ENCODE peak calls at places on chromosomes 11 and 22, in seven cellular contexts. X, D, Z, Y, L, U and H are unnamed samples.

GRCh38 chr11:130115218-130115617 is 44.4 kb upstream of the ST14 start:
- DNase-seq in X (peak; percentile 41), D (no peak), Z (no peak), Y (no peak), L (no peak), U (no peak), H (no peak)

GRCh38 chr11:59197990-59198389 is 14.7 kb downstream of the MPEG1 start:
- DNase-seq in X (peak; percentile 68), D (peak; percentile 85), Z (no peak), Y (no peak), L (peak; percentile 58), U (peak; percentile 84), H (peak; percentile 73)

GRCh38 chr11:2462986-2463765 is 18.4 kb downstream of the KCNQ1 start:
- DNase-seq in X (no peak), D (peak; percentile 86), Z (no peak), Y (no peak), L (no peak), U (peak; percentile 75), H (peak; percentile 67)

GRCh38 chr22:42439821-42440674 is 7.8 kb upstream of the NFAM1 start:
- DNase-seq in X (peak; percentile 49), D (no peak), Z (peak; percentile 75), Y (no peak), L (peak; percentile 38), U (peak; percentile 76), H (no peak)

GRCh38 chr22:45583504-45583903 is 80.8 kb downstream of the FBLN1 start:
- DNase-seq in X (no peak), D (no peak), Z (peak; percentile 75), Y (peak; percentile 30), L (no peak), U (no peak), H (no peak)

GRCh38 chr11:105915036-105915435 is 107.0 kb downstream of the MSANTD4 start:
- DNase-seq in X (no peak), D (no peak), Z (no peak), Y (no peak), L (no peak), U (no peak), H (no peak)

GRCh38 chr22:40243891-40244290 is 66.2 kb downstream of the TNRC6B start:
- DNase-seq in X (no peak), D (no peak), Z (no peak), Y (peak; percentile 39), L (no peak), U (no peak), H (no peak)

GRCh38 chr11:78889698-78890097 is 315.0 kb upstream of the NARS2 start:
- DNase-seq in X (no peak), D (no peak), Z (no peak), Y (no peak), L (no peak), U (no peak), H (no peak)

GRCh38 chr11:110186456-110186855 is 93.3 kb downstream of the ZC3H12C start:
- DNase-seq in X (no peak), D (no peak), Z (no peak), Y (no peak), L (no peak), U (no peak), H (peak; percentile 32)

GRCh38 chr11:72000591-72000867 is 1.8 kb downstream of the IL18BP start:
- DNase-seq in X (no peak), D (no peak), Z (no peak), Y (no peak), L (no peak), U (no peak), H (no peak)

GRCh38 chr22:49933236-49933921 is 14.9 kb downstream of the CRELD2 start:
- DNase-seq in X (no peak), D (no peak), Z (no peak), Y (no peak), L (peak; percentile 73), U (no peak), H (peak; percentile 88)

GRCh38 chr11:99739464-99740089 is 718.8 kb downstream of the CNTN5 start:
- DNase-seq in X (peak; percentile 40), D (no peak), Z (peak; percentile 10), Y (no peak), L (no peak), U (no peak), H (no peak)

GRCh38 chr11:55624531-55624930 is 10.4 kb upstream of the OR4P4 start:
- DNase-seq in X (no peak), D (no peak), Z (no peak), Y (no peak), L (no peak), U (no peak), H (no peak)
- H3K9me3 ChIP-seq in X (peaks cover 4% of the 10 kb centered on the region), D (no peaks in the 10 kb centered on the region), Z (peaks cover 6% of the 10 kb centered on the region), Y (no peaks in the 10 kb centered on the region), L (no peaks in the 10 kb centered on the region), U (peaks cover 46% of the 10 kb centered on the region), H (peaks cover 19% of the 10 kb centered on the region)

GRCh38 chr22:20968281-20968977 is 1.4 kb downstream of the AIFM3 start:
- DNase-seq in X (no peak), D (no peak), Z (peak; percentile 40), Y (no peak), L (no peak), U (no peak), H (no peak)
- H3K27ac ChIP-seq in X (no peak overlapping the region), D (no peak overlapping the region), Z (no peak overlapping the region), Y (no peak overlapping the region), L (no peak overlapping the region), U (no peak overlapping the region), H (no peak overlapping the region)

GRCh38 chr11:19953342-19953741 is 206.9 kb downstream of the DBX1 start:
- DNase-seq in X (peak; percentile 81), D (no peak), Z (no peak), Y (no peak), L (no peak), U (no peak), H (no peak)
- H3K4me1 ChIP-seq in X (peaks cover 15% of the 10 kb centered on the region), D (peaks cover 5% of the 10 kb centered on the region), Z (no peaks in the 10 kb centered on the region), Y (no peaks in the 10 kb centered on the region), L (no peaks in the 10 kb centered on the region), U (peaks cover 11% of the 10 kb centered on the region), H (no peaks in the 10 kb centered on the region)

GRCh38 chr22:48895831-48896765 is 931.6 kb downstream of the BRD1 start:
- DNase-seq in X (no peak), D (no peak), Z (no peak), Y (no peak), L (no peak), U (no peak), H (peak; percentile 23)

GRCh38 chr22:48894064-48894671 is 933.5 kb downstream of the BRD1 start:
- DNase-seq in X (no peak), D (no peak), Z (peak; percentile 4), Y (no peak), L (no peak), U (no peak), H (peak; percentile 40)

GRCh38 chr22:48894804-48895250 is 932.8 kb downstream of the BRD1 start:
- DNase-seq in X (no peak), D (no peak), Z (no peak), Y (no peak), L (no peak), U (no peak), H (peak; percentile 44)

GRCh38 chr22:48896766-48897637 is 930.7 kb downstream of the BRD1 start:
- DNase-seq in X (no peak), D (no peak), Z (no peak), Y (no peak), L (no peak), U (no peak), H (peak; percentile 47)

DNA sequence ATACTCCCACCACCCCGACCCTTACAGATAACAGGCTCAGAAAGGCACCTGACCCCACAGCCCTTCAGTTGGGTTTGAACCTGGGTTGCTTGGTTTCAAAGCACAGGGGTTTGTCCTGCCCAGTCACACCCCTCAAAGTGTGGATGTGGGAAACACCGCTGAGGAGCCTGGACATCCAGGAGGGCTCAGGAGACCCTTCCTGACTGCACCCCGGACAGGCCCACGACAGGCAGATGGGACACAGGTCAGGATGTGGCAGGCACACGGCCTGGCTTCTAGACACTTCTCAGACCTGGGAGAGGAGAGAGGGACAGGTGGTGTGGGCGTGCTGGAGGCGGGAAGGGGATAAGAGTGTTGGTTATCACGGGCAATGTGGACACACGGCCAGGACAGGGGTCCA is 932.3 kb downstream of the BRD1 start:
- DNase-seq in X (no peak), D (no peak), Z (no peak), Y (no peak), L (no peak), U (no peak), H (peak; percentile 7)
- H3K9me3 ChIP-seq in X (peaks cover 76% of the 10 kb centered on the region), D (no peaks in the 10 kb centered on the region), Z (no peaks in the 10 kb centered on the region), Y (no peaks in the 10 kb centered on the region), L (no peaks in the 10 kb centered on the region), U (no peaks in the 10 kb centered on the region), H (no peaks in the 10 kb centered on the region)

GRCh38 chr22:37807410-37808293 is at the start of gene GCAT:
- DNase-seq in X (peak; percentile 95), D (peak; percentile 96), Z (peak; percentile 95), Y (peak; percentile 70), L (peak; percentile 93), U (peak; percentile 96), H (peak; percentile 97)
- H3K27ac ChIP-seq in X (peak within 1 kb of the TSS; percentile 42), D (peak within 1 kb of the TSS; percentile 90), Z (no peak within 1 kb of the TSS), Y (peak within 1 kb of the TSS; percentile 44), L (peak within 1 kb of the TSS; percentile 85), U (peak within 1 kb of the TSS; percentile 67), H (peak within 1 kb of the TSS; percentile 89)

GRCh38 chr11:33699515-33700424 is 856 bp downstream of the C11orf91 start:
- DNase-seq in X (no peak), D (no peak), Z (no peak), Y (peak; percentile 4), L (no peak), U (no peak), H (no peak)

GRCh38 chr11:33700425-33701271 is at the start of gene C11orf91:
- DNase-seq in X (peak; percentile 94), D (peak; percentile 92), Z (peak; percentile 96), Y (peak; percentile 91), L (peak; percentile 96), U (peak; percentile 97), H (peak; percentile 95)

GRCh38 chr11:33696931-33697638 is 3.5 kb downstream of the C11orf91 start:
- DNase-seq in X (no peak), D (no peak), Z (no peak), Y (no peak), L (no peak), U (no peak), H (no peak)

GRCh38 chr11:33697997-33698396 is 2.6 kb downstream of the C11orf91 start:
- DNase-seq in X (no peak), D (no peak), Z (no peak), Y (no peak), L (no peak), U (no peak), H (no peak)

DNA sequence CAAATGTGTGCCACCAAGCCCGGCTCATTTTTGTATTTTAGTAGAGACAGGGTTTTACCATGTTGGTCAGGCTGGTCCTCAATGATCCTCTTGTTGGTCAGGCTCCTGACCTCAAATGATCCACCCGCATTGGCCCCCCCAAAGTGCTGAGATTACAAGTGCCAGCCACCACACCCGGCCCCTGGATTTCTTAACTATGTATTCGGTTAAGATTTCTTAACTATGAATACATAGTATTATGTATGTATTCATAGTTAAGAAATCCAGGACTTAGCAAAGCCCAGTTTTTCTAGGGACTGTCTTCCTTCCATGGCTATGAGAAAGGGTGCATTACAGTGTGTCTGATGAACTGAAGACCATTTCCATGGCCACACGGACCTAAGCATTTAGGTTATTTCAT is 1.7 kb downstream of the C11orf91 start:
- DNase-seq in X (no peak), D (no peak), Z (no peak), Y (no peak), L (no peak), U (no peak), H (no peak)
- H3K4me1 ChIP-seq in X (peaks cover 26% of the 10 kb centered on the region), D (peaks cover 21% of the 10 kb centered on the region), Z (peaks cover 18% of the 10 kb centered on the region), Y (peaks cover 13% of the 10 kb centered on the region), L (no peaks in the 10 kb centered on the region), U (peaks cover 70% of the 10 kb centered on the region), H (no peaks in the 10 kb centered on the region)